ENCODE peak calls at places on chromosome 1, in four cellular contexts. F is H1, D is GM12878, S is HepG2. Z is an unnamed sample.

GRCh38 chr1:197919523-197920301 is 2.5 kb downstream of the LHX9 start:
- DNase-seq in S (no peak), D (no peak), F (no peak), Z (no peak)

GRCh38 chr1:170530972-170531757 is 801 bp upstream of the GORAB start:
- DNase-seq in F (no peak), D (no peak), S (no peak), Z (peak)

GRCh38 chr1:12387641-12388040 is 157.8 kb downstream of the VPS13D start:
- DNase-seq in D (no peak), S (no peak), F (no peak), Z (no peak)

GRCh38 chr1:230222678-230223077 is 155.6 kb downstream of the GALNT2 start:
- DNase-seq in D (no peak), S (no peak), F (no peak), Z (no peak)

GRCh38 chr1:54667797-54668196 is 26.2 kb downstream of the MROH7 start:
- DNase-seq in S (no peak), D (no peak), F (no peak), Z (no peak)

GRCh38 chr1:75861831-75862230 is 65.1 kb downstream of the MSH4 start:
- DNase-seq in D (no peak), S (peak), F (no peak), Z (peak)

GRCh38 chr1:171295821-171296220 is 18.2 kb upstream of the FMO4 start:
- DNase-seq in S (no peak), D (no peak), F (no peak), Z (no peak)

GRCh38 chr1:25758466-25759070 is 41.4 kb upstream of the SELENON start:
- DNase-seq in F (no peak), S (peak), D (no peak), Z (no peak)

GRCh38 chr1:2989185-2989584 is 32.1 kb upstream of the ACTRT2 start:
- DNase-seq in F (no peak), D (no peak), S (no peak), Z (no peak)

GRCh38 chr1:18915341-18915740 is 13.0 kb upstream of the ALDH4A1 start:
- DNase-seq in F (no peak), D (no peak), S (no peak), Z (no peak)

GRCh38 chr1:222104661-222105392 is 362.9 kb upstream of the DUSP10 start:
- DNase-seq in S (no peak), D (no peak), F (no peak), Z (no peak)

GRCh38 chr1:207418336-207418735 is 35.8 kb upstream of the CR2 start:
- DNase-seq in D (no peak), S (no peak), F (no peak), Z (no peak)

GRCh38 chr1:111538343-111539035 is 35.1 kb upstream of the ADORA3 start:
- DNase-seq in S (peak), D (no peak), F (no peak), Z (peak)

GRCh38 chr1:175019524-175019923 is 3.7 kb downstream of the MRPS14 start:
- DNase-seq in S (no peak), F (no peak), D (no peak), Z (no peak)

GRCh38 chr1:151570819-151571218 is 30.7 kb downstream of the TUFT1 start:
- DNase-seq in S (no peak), D (no peak), F (no peak), Z (no peak)

GRCh38 chr1:17001760-17002523 is 9.8 kb downstream of the ATP13A2 start:
- DNase-seq in F (no peak), D (no peak), S (no peak), Z (no peak)

GRCh38 chr1:10820422-10820821 is 24.0 kb upstream of the CASZ1 start:
- DNase-seq in F (no peak), D (no peak), S (no peak), Z (no peak)

GRCh38 chr1:24902471-24902891 is 27.6 kb downstream of the RUNX3 start:
- DNase-seq in F (no peak), D (no peak), S (no peak), Z (no peak)

GRCh38 chr1:59592924-59593323 is 221.8 kb upstream of the HOOK1 start:
- DNase-seq in D (no peak), S (no peak), F (no peak), Z (no peak)

GRCh38 chr1:245978915-245979314 is 528.2 kb downstream of the SMYD3 start:
- DNase-seq in S (no peak), F (no peak), D (no peak), Z (no peak)

GRCh38 chr1:110205591-110206155 is 4.4 kb upstream of the KCNC4 start:
- DNase-seq in D (no peak), F (no peak), S (no peak), Z (no peak)

GRCh38 chr1:65020774-65021173 is 54.4 kb upstream of the JAK1 start:
- DNase-seq in D (no peak), S (peak), F (no peak), Z (no peak)

GRCh38 chr1:38246955-38247952 is 200.7 kb upstream of the POU3F1 start:
- DNase-seq in D (no peak), F (no peak), S (peak), Z (no peak)

GRCh38 chr1:5342830-5343229 is 649.4 kb downstream of the NPHP4 start:
- DNase-seq in F (no peak), S (no peak), D (no peak), Z (no peak)

GRCh38 chr1:13617108-13617507 is 33.5 kb downstream of the PDPN start:
- DNase-seq in F (no peak), D (no peak), S (no peak), Z (no peak)

GRCh38 chr1:8182034-8182761 is 135.7 kb upstream of the SLC45A1 start:
- DNase-seq in F (no peak), S (peak), D (peak), Z (no peak)

GRCh38 chr1:172460901-172461315 is 17.0 kb upstream of the PIGC start:
- DNase-seq in D (no peak), F (no peak), S (no peak), Z (no peak)

GRCh38 chr1:84907095-84907827 is 14.3 kb upstream of the LPAR3 start:
- DNase-seq in D (no peak), F (no peak), S (no peak), Z (no peak)

GRCh38 chr1:72284398-72285073 is 2.2 kb upstream of the NEGR1 start:
- DNase-seq in S (peak), F (no peak), D (no peak), Z (peak)

GRCh38 chr1:65791396-65791795 is 1.3 kb upstream of the PDE4B start:
- DNase-seq in F (no peak), D (no peak), S (no peak), Z (no peak)

GRCh38 chr1:25476186-25477097 is 45.7 kb downstream of the MACO1 start:
- DNase-seq in S (no peak), F (no peak), D (peak), Z (no peak)

GRCh38 chr1:180168786-180169640 is 14.3 kb downstream of the QSOX1 start:
- DNase-seq in F (no peak), S (peak), D (no peak), Z (peak)

GRCh38 chr1:180166436-180166800 is 11.7 kb downstream of the QSOX1 start:
- DNase-seq in F (no peak), D (no peak), S (no peak), Z (no peak)

GRCh38 chr1:180165509-180166435 is 11.1 kb downstream of the QSOX1 start:
- DNase-seq in D (no peak), S (no peak), F (no peak), Z (no peak)

GRCh38 chr1:180167721-180168467 is 13.2 kb downstream of the QSOX1 start:
- DNase-seq in S (peak), F (peak), D (no peak), Z (peak)

DNA sequence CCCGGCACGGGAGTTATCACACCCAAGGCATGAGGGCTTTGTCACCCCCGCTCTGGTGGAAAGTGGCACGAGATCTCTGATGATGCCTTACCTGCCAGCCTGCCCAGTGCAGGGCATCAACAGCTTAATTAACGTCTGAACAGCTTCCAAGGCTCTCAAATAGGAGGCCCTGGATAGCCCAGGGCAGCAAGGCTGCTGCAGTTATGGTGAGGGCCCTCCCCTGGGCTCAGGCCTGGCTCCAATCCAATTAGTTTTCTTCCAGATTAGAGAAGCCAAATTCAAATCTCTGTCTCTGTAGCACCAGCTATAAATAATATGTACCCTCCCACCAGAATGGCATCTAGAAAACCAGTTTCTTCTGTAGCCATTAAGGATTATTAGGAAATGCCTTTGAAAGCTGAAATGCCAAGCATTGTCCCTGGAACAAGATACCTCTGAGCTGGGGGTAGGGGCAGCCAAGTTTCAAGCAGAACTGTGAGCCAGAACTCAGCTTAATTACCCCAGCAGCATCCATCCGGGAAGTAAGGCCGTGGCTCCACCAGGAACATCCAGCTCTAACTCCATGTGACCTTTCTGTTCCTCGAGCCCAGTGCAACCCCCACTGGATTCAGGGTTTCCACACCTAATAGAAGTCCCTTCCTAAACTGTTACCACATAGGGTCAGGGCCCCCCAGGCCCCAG is 12.5 kb downstream of the QSOX1 start:
- DNase-seq in D (no peak), F (no peak), S (no peak), Z (no peak)
- H3K9ac ChIP-seq in D (no peak), F (no peak), S (no peak), Z (no peak)

GRCh38 chr1:35807614-35808375 is at the start of gene AGO4:
- DNase-seq in S (peak), D (no peak), F (no peak), Z (no peak)
- TF ChIP-seq SUZ12 in S (no peak), D (no peak), F (no peak), Z (no peak)

GRCh38 chr1:9689011-9689706 is 37.6 kb downstream of the PIK3CD start:
- DNase-seq in D (no peak), S (peak), F (no peak), Z (no peak)

GRCh38 chr1:9691108-9691445 is 39.5 kb downstream of the PIK3CD start:
- DNase-seq in D (no peak), F (no peak), S (no peak), Z (no peak)

GRCh38 chr1:9688599-9688998 is 37.1 kb downstream of the PIK3CD start:
- DNase-seq in D (no peak), S (no peak), F (no peak), Z (no peak)

GRCh38 chr1:9690440-9691107 is 39.0 kb downstream of the PIK3CD start:
- DNase-seq in F (no peak), S (no peak), D (no peak), Z (no peak)

DNA sequence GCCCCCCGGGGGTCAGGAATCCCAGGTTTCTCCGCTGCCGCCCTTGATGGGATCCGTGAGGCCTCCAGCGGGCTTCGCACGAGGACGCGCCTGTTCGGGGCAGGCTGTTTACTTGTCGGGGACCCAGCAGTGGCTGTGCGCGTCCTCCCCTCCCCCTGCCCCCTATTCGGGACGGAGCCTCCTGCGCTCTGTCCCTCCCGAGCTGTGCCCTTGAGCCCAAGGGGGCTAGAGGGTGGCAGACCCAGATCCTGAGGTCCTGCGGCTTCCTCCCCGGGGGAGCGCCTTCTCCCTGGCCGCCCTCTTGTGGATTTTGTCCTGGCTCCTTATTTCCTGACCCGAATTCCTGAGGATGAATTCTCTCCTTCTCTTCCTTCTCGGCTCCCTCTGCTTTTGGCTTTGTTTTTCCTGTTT is 38.4 kb downstream of the PIK3CD start:
- DNase-seq in S (no peak), F (no peak), D (no peak), Z (no peak)
- H3K9ac ChIP-seq in S (peak), F (no peak), D (no peak), Z (peak)

DNA sequence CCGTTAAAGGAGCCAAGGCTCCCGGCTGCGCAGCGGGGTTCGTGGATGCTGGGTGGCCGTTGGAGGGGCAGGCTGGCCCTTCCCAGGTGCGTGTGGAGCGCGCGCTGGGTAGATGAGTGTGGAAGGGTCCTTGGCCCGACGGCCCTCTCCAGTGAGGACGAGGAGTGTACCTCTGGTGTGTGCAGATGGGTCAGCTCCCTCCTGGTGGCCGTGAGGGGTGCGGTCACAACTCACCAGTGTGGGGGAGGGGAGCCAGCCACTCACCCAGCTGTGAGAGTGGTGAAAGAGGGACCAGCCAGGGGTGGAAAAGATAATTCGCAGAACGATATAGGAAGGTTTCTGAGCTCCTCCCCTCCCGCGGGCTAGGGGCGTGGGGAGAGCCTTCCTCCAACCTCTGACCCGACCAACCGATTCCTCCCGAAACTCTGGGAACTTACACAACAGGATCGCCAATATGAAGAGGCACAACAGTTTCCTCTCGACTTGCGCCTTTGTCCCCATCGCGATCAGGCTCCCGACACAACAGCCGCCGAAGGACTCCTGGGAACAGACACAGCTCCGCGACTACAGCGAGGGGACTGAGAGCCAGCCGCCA is at the start of gene F11R:
- DNase-seq in D (no peak), F (no peak), S (peak), Z (peak)
- TF ChIP-seq SUZ12 in D (no peak), F (no peak), S (no peak), Z (no peak)

GRCh38 chr1:27623327-27624212 is 11.4 kb downstream of the FGR start:
- DNase-seq in D (no peak), S (no peak), F (no peak), Z (no peak)

GRCh38 chr1:27628712-27629111 is 6.3 kb downstream of the FGR start:
- DNase-seq in F (no peak), S (no peak), D (no peak), Z (no peak)

GRCh38 chr1:27624467-27625233 is 10.3 kb downstream of the FGR start:
- DNase-seq in S (no peak), D (peak), F (no peak), Z (no peak)

GRCh38 chr1:27626031-27626935 is 8.7 kb downstream of the FGR start:
- DNase-seq in F (no peak), D (peak), S (no peak), Z (no peak)

DNA sequence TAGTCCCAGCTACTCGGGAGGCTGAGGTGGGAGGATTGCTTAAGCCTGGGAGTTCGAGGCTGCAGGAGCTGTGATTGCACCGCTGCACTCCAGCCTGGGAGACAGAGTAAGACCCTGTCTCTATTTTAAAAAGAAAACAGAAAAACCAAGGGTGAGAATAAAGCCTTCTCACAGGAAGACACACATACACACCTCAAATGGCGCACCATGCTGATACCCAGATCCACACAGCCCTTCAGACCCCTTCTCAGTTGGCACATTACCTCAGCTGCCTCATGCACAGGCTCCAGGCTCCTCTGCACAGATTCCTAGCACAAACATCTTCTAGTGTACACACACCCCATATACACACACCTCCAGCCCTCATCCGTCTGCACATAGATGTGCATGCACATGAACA is 7.9 kb downstream of the FGR start:
- DNase-seq in S (no peak), F (no peak), D (no peak), Z (no peak)
- H3K9ac ChIP-seq in S (no peak), F (no peak), D (peak), Z (no peak)

Z was measured in NT2/D1.